ENCODE peak calls at places on chromosomes 3 and 15, in six cellular contexts. D, P, L, Q, Y and S are unnamed samples.

GRCh38 chr3:173567997-173568396 is 170.5 kb downstream of the NLGN1 start:
- DNase-seq in Y (no peak), Q (no peak), P (no peak), D (no peak), L (no peak), S (no peak)

GRCh38 chr15:99584081-99584600 is 18.4 kb downstream of the MEF2A start:
- DNase-seq in D (no peak), Q (no peak), L (no peak), P (no peak), Y (no peak), S (no peak)

GRCh38 chr3:37836589-37836988 is 25.1 kb upstream of the CTDSPL start:
- DNase-seq in D (no peak), Y (no peak), L (no peak), P (no peak), Q (no peak), S (no peak)

GRCh38 chr3:98272126-98272525 is 8.1 kb downstream of the OR5H6 start:
- DNase-seq in P (no peak), L (no peak), Y (no peak), D (no peak), Q (no peak), S (no peak)

GRCh38 chr3:122458992-122459391 is 43.1 kb upstream of the WDR5B start:
- DNase-seq in D (no peak), Q (no peak), Y (no peak), P (no peak), L (peak; percentile 44), S (no peak)

GRCh38 chr15:70303981-70304380 is 206.3 kb upstream of the TLE3 start:
- DNase-seq in P (no peak), Y (no peak), Q (no peak), D (no peak), L (no peak), S (no peak)

GRCh38 chr3:136753112-136753939 is 1.1 kb upstream of the STAG1 start:
- DNase-seq in D (no peak), Y (no peak), L (peak; percentile 45), P (no peak), Q (no peak), S (no peak)

GRCh38 chr3:173887888-173888287 is 490.3 kb downstream of the NLGN1 start:
- DNase-seq in D (no peak), L (no peak), Y (no peak), Q (no peak), P (no peak), S (no peak)

GRCh38 chr3:189898559-189899153 is 222.0 kb downstream of the P3H2 start:
- DNase-seq in Y (no peak), L (peak; percentile 42), Q (no peak), P (no peak), D (no peak), S (no peak)

GRCh38 chr3:115947325-115947724 is 324.0 kb downstream of the GAP43 start:
- DNase-seq in Q (no peak), L (no peak), Y (no peak), D (no peak), P (no peak), S (peak; percentile 5)

GRCh38 chr15:57505949-57506391 is 85.7 kb upstream of the MYZAP start:
- DNase-seq in Q (no peak), L (no peak), D (no peak), Y (no peak), P (peak; percentile 64), S (no peak)

GRCh38 chr3:98038241-98038640 is 3.1 kb upstream of the GABRR3 start:
- DNase-seq in Q (no peak), Y (no peak), P (no peak), L (no peak), D (no peak), S (no peak)

GRCh38 chr3:30852833-30853232 is 41.6 kb downstream of the GADL1 start:
- DNase-seq in L (no peak), P (no peak), D (no peak), Q (no peak), Y (no peak), S (no peak)

GRCh38 chr15:101258238-101259144 is 6.6 kb upstream of the CHSY1 start:
- DNase-seq in D (peak; percentile 63), Q (no peak), P (peak; percentile 61), Y (peak; percentile 54), L (peak; percentile 61), S (peak; percentile 38)

GRCh38 chr3:157354722-157355121 is 81.9 kb upstream of the PTX3 start:
- DNase-seq in P (no peak), D (no peak), Y (no peak), L (peak; percentile 13), Q (no peak), S (no peak)

GRCh38 chr3:113844622-113845222 is 6.1 kb downstream of the GRAMD1C start:
- DNase-seq in L (peak; percentile 79), P (no peak), Y (no peak), Q (no peak), D (no peak), S (peak; percentile 36)

GRCh38 chr3:129059311-129059975 is 1.1 kb upstream of the GP9 start:
- DNase-seq in D (no peak), P (no peak), Y (no peak), L (no peak), Q (no peak), S (no peak)

GRCh38 chr3:140273542-140274195 is 338.7 kb downstream of the CLSTN2 start:
- DNase-seq in D (no peak), Q (no peak), Y (no peak), L (no peak), P (no peak), S (no peak)

GRCh38 chr3:10707089-10707983 is 108.7 kb upstream of the SLC6A11 start:
- DNase-seq in Q (no peak), Y (peak; percentile 6), D (no peak), L (no peak), P (no peak), S (peak; percentile 14)

GRCh38 chr3:104133004-104133403 is 1233.7 kb upstream of the ALCAM start:
- DNase-seq in Y (no peak), D (no peak), P (no peak), L (no peak), Q (no peak), S (no peak)